ENCODE peak calls at places on chromosomes 2 and 18, in six cellular contexts. One of them, this sample, is unnamed. For H3K4me1, the result is how much of the 10 kb centered on the place peaks cover.

GRCh38 chr2:30639836-30640235 is 167.4 kb downstream of the CAPN13 start:
- DNase-seq in keratinocyte: no peak
- DNase-seq in fibroblast of lung: no peak
- DNase-seq in HCT116: no peak
- DNase-seq in MM.1S: peak
- DNase-seq in HepG2: no peak
- DNase-seq in this sample: peak

GRCh38 chr2:15076668-15077067 is 444.2 kb downstream of the LRATD1 start:
- DNase-seq in HepG2: no peak
- DNase-seq in MM.1S: no peak
- DNase-seq in fibroblast of lung: peak
- DNase-seq in HCT116: no peak
- DNase-seq in keratinocyte: no peak
- DNase-seq in this sample: no peak

GRCh38 chr18:66136039-66136438 is 385.2 kb downstream of the CDH7 start:
- DNase-seq in HCT116: no peak
- DNase-seq in MM.1S: no peak
- DNase-seq in fibroblast of lung: no peak
- DNase-seq in HepG2: no peak
- DNase-seq in keratinocyte: no peak
- DNase-seq in this sample: no peak

GRCh38 chr2:73931531-73932500 is 5.1 kb downstream of the DGUOK start:
- DNase-seq in MM.1S: no peak
- DNase-seq in fibroblast of lung: peak
- DNase-seq in HepG2: no peak
- DNase-seq in HCT116: no peak
- DNase-seq in keratinocyte: no peak
- DNase-seq in this sample: no peak

GRCh38 chr18:74351354-74351753 is 35.7 kb downstream of the C18orf63 start:
- DNase-seq in MM.1S: peak
- DNase-seq in HCT116: no peak
- DNase-seq in keratinocyte: peak
- DNase-seq in fibroblast of lung: peak
- DNase-seq in HepG2: no peak
- DNase-seq in this sample: no peak

GRCh38 chr2:198127627-198128026 is 323.2 kb downstream of the PLCL1 start:
- DNase-seq in HepG2: peak
- DNase-seq in keratinocyte: peak
- DNase-seq in MM.1S: peak
- DNase-seq in HCT116: peak
- DNase-seq in fibroblast of lung: peak
- DNase-seq in this sample: no peak

GRCh38 chr2:20584045-20584636 is 66.8 kb downstream of the HS1BP3 start:
- DNase-seq in HepG2: no peak
- DNase-seq in HCT116: peak
- DNase-seq in fibroblast of lung: no peak
- DNase-seq in keratinocyte: no peak
- DNase-seq in MM.1S: no peak
- DNase-seq in this sample: peak

GRCh38 chr2:235567842-235568241 is 74.0 kb downstream of the AGAP1 start:
- DNase-seq in keratinocyte: no peak
- DNase-seq in fibroblast of lung: no peak
- DNase-seq in MM.1S: no peak
- DNase-seq in HCT116: no peak
- DNase-seq in HepG2: no peak
- DNase-seq in this sample: peak

DNA sequence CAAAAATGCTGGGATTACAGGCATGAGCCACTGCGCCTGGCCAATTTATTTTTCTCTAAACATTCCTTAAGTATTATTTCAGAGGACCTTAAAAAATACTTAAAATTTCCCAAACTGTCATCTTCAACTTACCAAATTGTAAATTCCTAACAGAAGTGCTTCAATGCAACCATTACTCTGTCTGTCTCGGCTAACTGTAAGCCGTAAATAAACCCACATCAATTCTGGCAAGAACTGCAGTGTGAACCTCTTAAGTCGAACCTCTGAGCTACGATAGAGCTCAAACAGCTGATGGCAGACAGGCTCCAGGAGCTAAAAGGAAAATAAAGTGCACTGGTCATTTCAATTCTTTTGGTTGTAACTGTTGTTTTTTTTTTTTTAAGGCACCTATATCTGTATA is 53.4 kb upstream of the ORC2 start:
- DNase-seq in keratinocyte: no peak
- DNase-seq in fibroblast of lung: no peak
- DNase-seq in HCT116: no peak
- DNase-seq in MM.1S: no peak
- DNase-seq in HepG2: no peak
- DNase-seq in this sample: no peak
- H3K27ac ChIP-seq in keratinocyte: no peak
- H3K27ac ChIP-seq in fibroblast of lung: no peak
- H3K27ac ChIP-seq in HCT116: no peak
- H3K27ac ChIP-seq in MM.1S: no peak
- H3K27ac ChIP-seq in HepG2: no peak
- H3K27ac ChIP-seq in this sample: no peak

GRCh38 chr18:61894751-61895524 is 2.1 kb upstream of the RNF152 start:
- DNase-seq in MM.1S: no peak
- DNase-seq in keratinocyte: no peak
- DNase-seq in HepG2: no peak
- DNase-seq in fibroblast of lung: no peak
- DNase-seq in HCT116: no peak
- DNase-seq in this sample: no peak

GRCh38 chr18:61893304-61893970 is 630 bp upstream of the RNF152 start:
- DNase-seq in HepG2: no peak
- DNase-seq in HCT116: no peak
- DNase-seq in fibroblast of lung: peak
- DNase-seq in keratinocyte: no peak
- DNase-seq in MM.1S: peak
- DNase-seq in this sample: no peak

GRCh38 chr18:61892683-61893303 is at the start of gene RNF152:
- DNase-seq in keratinocyte: no peak
- DNase-seq in HepG2: no peak
- DNase-seq in HCT116: no peak
- DNase-seq in fibroblast of lung: peak
- DNase-seq in MM.1S: no peak
- DNase-seq in this sample: no peak

GRCh38 chr18:61896118-61896517 is 3.3 kb upstream of the RNF152 start:
- DNase-seq in HCT116: no peak
- DNase-seq in HepG2: no peak
- DNase-seq in keratinocyte: no peak
- DNase-seq in fibroblast of lung: no peak
- DNase-seq in MM.1S: no peak
- DNase-seq in this sample: no peak

DNA sequence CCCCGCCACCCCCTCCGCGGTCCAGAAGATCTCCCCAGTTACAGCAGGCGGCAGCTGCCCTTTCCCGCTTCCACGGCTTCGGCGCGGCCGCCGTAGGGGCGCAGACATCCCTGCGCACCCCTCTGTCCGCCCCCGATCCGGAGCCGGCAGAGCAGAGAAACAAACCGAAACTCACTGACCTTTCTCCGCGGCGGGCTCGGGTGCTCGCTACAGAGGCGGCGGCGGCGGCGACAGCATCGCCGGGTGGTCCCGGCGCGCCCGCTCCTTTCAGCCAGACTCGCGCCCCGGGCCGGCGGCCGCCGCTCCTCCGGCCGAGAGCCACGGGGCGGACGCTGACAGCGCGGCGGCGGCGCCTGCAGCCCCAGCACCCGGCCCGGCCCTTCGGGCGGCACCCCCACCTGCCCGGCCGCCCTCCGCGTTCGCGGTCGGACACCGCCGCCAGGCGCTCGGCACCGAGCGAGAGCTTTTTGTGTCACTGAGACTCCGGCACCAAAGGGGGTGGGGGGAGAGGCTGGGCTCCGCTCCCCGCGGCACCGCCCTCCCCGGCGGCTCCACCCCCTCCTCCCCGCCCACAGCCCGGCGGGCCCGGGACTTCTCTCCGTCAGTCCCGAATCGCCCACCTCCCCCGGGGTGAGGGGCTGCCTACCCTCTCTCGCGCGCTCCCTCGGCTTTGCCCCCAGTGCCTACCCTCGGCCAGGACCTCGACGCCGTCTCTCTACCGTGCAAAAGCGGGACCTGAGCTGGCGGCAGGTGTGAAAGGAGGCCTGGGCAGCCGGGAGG is 1.4 kb upstream of the RNF152 start:
- DNase-seq in HCT116: peak
- DNase-seq in keratinocyte: no peak
- DNase-seq in fibroblast of lung: peak
- DNase-seq in HepG2: peak
- DNase-seq in MM.1S: peak
- DNase-seq in this sample: peak
- TF ChIP-seq EZH2 in HCT116: no peak
- TF ChIP-seq EZH2 in keratinocyte: no peak
- TF ChIP-seq EZH2 in fibroblast of lung: no peak
- TF ChIP-seq EZH2 in HepG2: no peak
- TF ChIP-seq EZH2 in MM.1S: no peak
- TF ChIP-seq EZH2 in this sample: no peak

DNA sequence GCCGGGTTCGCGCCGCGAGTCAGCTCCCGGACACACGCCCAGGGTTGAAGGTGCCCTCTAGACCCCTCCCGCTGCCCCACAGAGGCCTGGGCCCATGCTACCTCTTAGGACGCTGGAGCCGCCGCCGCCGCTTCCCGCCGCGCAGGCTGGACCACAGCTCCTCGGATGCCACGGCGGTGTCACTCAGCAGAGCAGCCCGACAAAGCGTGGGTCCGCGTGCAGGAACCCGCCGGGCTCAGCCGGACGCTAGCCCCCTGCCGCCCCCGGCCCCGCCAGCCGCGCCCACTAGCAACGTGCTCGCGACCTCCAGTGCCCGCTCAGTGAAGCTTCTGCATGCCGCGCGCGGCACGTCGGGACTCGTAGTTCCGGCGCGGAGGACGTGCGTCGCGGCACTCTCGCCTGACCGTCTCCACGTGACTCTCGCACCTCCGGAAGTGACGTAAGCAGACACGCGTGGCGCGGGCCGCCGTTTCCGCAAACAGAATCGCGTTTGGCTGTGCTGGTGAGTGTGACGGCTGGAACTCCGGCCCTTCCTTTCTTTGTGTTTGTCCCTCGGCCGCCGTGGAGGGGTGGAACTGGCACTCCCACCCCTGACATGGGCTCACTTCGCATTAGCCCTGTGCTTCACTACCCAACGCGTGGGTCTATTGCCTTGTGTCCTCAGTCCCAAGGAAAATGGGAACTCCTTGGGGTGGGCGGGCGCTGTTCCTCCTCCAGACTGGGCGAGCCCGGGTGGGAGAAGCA is at the start of the genes FAM210A and RNMT:
- DNase-seq in fibroblast of lung: peak
- DNase-seq in HepG2: peak
- DNase-seq in HCT116: peak
- DNase-seq in MM.1S: peak
- DNase-seq in keratinocyte: peak
- DNase-seq in this sample: peak
- H3K4me1 ChIP-seq in fibroblast of lung: under half
- H3K4me1 ChIP-seq in HepG2: half or more
- H3K4me1 ChIP-seq in HCT116: under half
- H3K4me1 ChIP-seq in MM.1S: under half
- H3K4me1 ChIP-seq in keratinocyte: under half
- H3K4me1 ChIP-seq in this sample: under half

GRCh38 chr2:241217320-241218031 is 29.0 kb downstream of the ANO7 start:
- DNase-seq in HCT116: no peak
- DNase-seq in HepG2: peak
- DNase-seq in fibroblast of lung: peak
- DNase-seq in MM.1S: peak
- DNase-seq in keratinocyte: peak
- DNase-seq in this sample: peak

GRCh38 chr2:241216211-241216761 is 27.8 kb downstream of the ANO7 start:
- DNase-seq in MM.1S: no peak
- DNase-seq in HepG2: no peak
- DNase-seq in fibroblast of lung: no peak
- DNase-seq in keratinocyte: no peak
- DNase-seq in HCT116: no peak
- DNase-seq in this sample: no peak

GRCh38 chr2:241219856-241220356 is 31.4 kb downstream of the ANO7 start:
- DNase-seq in HepG2: no peak
- DNase-seq in MM.1S: no peak
- DNase-seq in fibroblast of lung: no peak
- DNase-seq in HCT116: no peak
- DNase-seq in keratinocyte: no peak
- DNase-seq in this sample: no peak

GRCh38 chr2:241219030-241219382 is 30.5 kb downstream of the ANO7 start:
- DNase-seq in HepG2: no peak
- DNase-seq in keratinocyte: no peak
- DNase-seq in fibroblast of lung: no peak
- DNase-seq in HCT116: no peak
- DNase-seq in MM.1S: no peak
- DNase-seq in this sample: no peak

GRCh38 chr2:241218131-241219029 is 29.9 kb downstream of the ANO7 start:
- DNase-seq in MM.1S: peak
- DNase-seq in fibroblast of lung: no peak
- DNase-seq in keratinocyte: no peak
- DNase-seq in HCT116: no peak
- DNase-seq in HepG2: peak
- DNase-seq in this sample: peak
- H3K27ac ChIP-seq in MM.1S: no peak
- H3K27ac ChIP-seq in fibroblast of lung: no peak
- H3K27ac ChIP-seq in keratinocyte: no peak
- H3K27ac ChIP-seq in HCT116: no peak
- H3K27ac ChIP-seq in HepG2: peak
- H3K27ac ChIP-seq in this sample: no peak

GRCh38 chr2:148877403-148877740 is 2.3 kb downstream of the KIF5C start:
- DNase-seq in MM.1S: no peak
- DNase-seq in HepG2: no peak
- DNase-seq in HCT116: no peak
- DNase-seq in keratinocyte: no peak
- DNase-seq in fibroblast of lung: no peak
- DNase-seq in this sample: no peak

GRCh38 chr2:148874868-148875341 is at the start of gene KIF5C:
- DNase-seq in HepG2: peak
- DNase-seq in MM.1S: peak
- DNase-seq in keratinocyte: peak
- DNase-seq in HCT116: peak
- DNase-seq in fibroblast of lung: peak
- DNase-seq in this sample: peak

GRCh38 chr2:148875387-148876051 is 492 bp downstream of the KIF5C start:
- DNase-seq in MM.1S: no peak
- DNase-seq in fibroblast of lung: no peak
- DNase-seq in HCT116: no peak
- DNase-seq in HepG2: no peak
- DNase-seq in keratinocyte: no peak
- DNase-seq in this sample: no peak

GRCh38 chr2:148876190-148876588 is 1.2 kb downstream of the KIF5C start:
- DNase-seq in keratinocyte: no peak
- DNase-seq in fibroblast of lung: no peak
- DNase-seq in MM.1S: no peak
- DNase-seq in HCT116: no peak
- DNase-seq in HepG2: no peak
- DNase-seq in this sample: no peak

GRCh38 chr2:148876589-148877402 is 1.8 kb downstream of the KIF5C start:
- DNase-seq in fibroblast of lung: no peak
- DNase-seq in MM.1S: no peak
- DNase-seq in HepG2: peak
- DNase-seq in HCT116: no peak
- DNase-seq in keratinocyte: no peak
- DNase-seq in this sample: no peak
- TF ChIP-seq EZH2 in fibroblast of lung: peak
- TF ChIP-seq EZH2 in MM.1S: no peak
- TF ChIP-seq EZH2 in HepG2: peak
- TF ChIP-seq EZH2 in HCT116: no peak
- TF ChIP-seq EZH2 in keratinocyte: peak
- TF ChIP-seq EZH2 in this sample: no peak